ENCODE peak calls at places on chromosomes 1 and 21, in eight cellular contexts. V is AG08396; X is AG08395; R is G401; N is activated naive CD8-positive, alpha-beta T cell treated with anti-CD3 and anti-CD28 coated beads, Interleukin-2, amount 50 U/mL, for 24 hours; T is activated CD8-positive, alpha-beta memory T cell treated with anti-CD3 and anti-CD28 coated beads, Interleukin-2, amount 50 U/mL, for 4 hours; I is MV-4-11; G is left ventricle myocardium inferior. O is an unnamed sample.

GRCh38 chr1:10928654-10929053 is 83.8 kb upstream of the TARDBP start:
- DNase-seq in V (no peak), X (no peak), R (no peak), N (no peak), T (no peak), I (no peak), G (no peak), O (no peak)

GRCh38 chr21:21051109-21052055 is 53.2 kb downstream of the NCAM2 start:
- DNase-seq in V (no peak), X (no peak), R (no peak), N (no peak), T (no peak), I (peak; percentile 94), G (no peak), O (no peak)

GRCh38 chr21:24310780-24311179 is 1296.5 kb downstream of the MRPL39 start:
- DNase-seq in V (no peak), X (no peak), R (no peak), N (no peak), T (no peak), I (no peak), G (no peak), O (no peak)

GRCh38 chr1:159079518-159079917 is 3.0 kb upstream of the AIM2 start:
- DNase-seq in V (no peak), X (no peak), R (no peak), N (no peak), T (no peak), I (no peak), G (no peak), O (no peak)

GRCh38 chr1:46166521-46167462 is 8.1 kb upstream of the TSPAN1 start:
- DNase-seq in V (no peak), X (peak; percentile 44), R (peak; percentile 70), N (peak; percentile 45), T (peak; percentile 37), I (no peak), G (peak; percentile 68), O (peak; percentile 45)

GRCh38 chr1:54245501-54245900 is 45.5 kb downstream of the MRPL37 start:
- DNase-seq in V (no peak), X (peak; percentile 15), R (peak; percentile 78), N (no peak), T (no peak), I (no peak), G (no peak), O (peak; percentile 47)

GRCh38 chr21:35099310-35099709 is 50.2 kb upstream of the RUNX1 start:
- DNase-seq in V (no peak), X (no peak), R (no peak), N (no peak), T (no peak), I (no peak), G (no peak), O (no peak)

GRCh38 chr1:205600085-205600484 is 31.7 kb downstream of the ELK4 start:
- DNase-seq in V (peak; percentile 50), X (peak; percentile 15), R (no peak), N (no peak), T (no peak), I (no peak), G (no peak), O (peak; percentile 26)

GRCh38 chr1:77970192-77970591 is 8.7 kb downstream of the FUBP1 start:
- DNase-seq in V (no peak), X (no peak), R (no peak), N (no peak), T (no peak), I (no peak), G (no peak), O (peak; percentile 19)

O was measured in foreskin fibroblast.